ENCODE peak calls at places on chromosomes 7 and 10, in five cellular contexts. Q is Peyer's patch, L is HepG2, U is astrocyte of the spinal cord, B is fibroblast of mammary gland. D is an unnamed sample.

GRCh38 chr10:106310596-106310995 is 853.9 kb downstream of the SORCS1 start:
- DNase-seq in U (no peak), B (no peak), L (no peak), Q (no peak), D (no peak)

GRCh38 chr10:37975407-37975991 is 948 bp downstream of the ZNF25 start:
- DNase-seq in B (peak), U (peak), L (no peak), Q (no peak), D (no peak)

GRCh38 chr7:50614721-50615518 is 49.7 kb upstream of the DDC start:
- DNase-seq in L (peak), Q (no peak), B (peak), U (no peak), D (no peak)

GRCh38 chr10:23643396-23643795 is 204.5 kb downstream of the OTUD1 start:
- DNase-seq in L (no peak), U (no peak), Q (no peak), B (peak), D (no peak)

GRCh38 chr7:148882668-148883232 is 1.3 kb downstream of the EZH2 start:
- DNase-seq in Q (no peak), B (peak), U (peak), L (no peak), D (peak)

GRCh38 chr7:90212149-90212495 is 582 bp downstream of the STEAP2 start:
- DNase-seq in Q (no peak), B (no peak), U (peak), L (no peak), D (no peak)

GRCh38 chr10:25016349-25017246 is at the start of gene THNSL1:
- DNase-seq in L (peak), B (peak), U (peak), Q (peak), D (peak)

GRCh38 chr7:99030145-99030856 is 113.6 kb downstream of the SMURF1 start:
- DNase-seq in Q (no peak), B (no peak), L (no peak), U (no peak), D (peak)

GRCh38 chr7:36623247-36623646 is 101.0 kb downstream of the AOAH start:
- DNase-seq in U (no peak), Q (no peak), B (no peak), L (no peak), D (no peak)

GRCh38 chr10:1068362-1069361 is 12.5 kb downstream of the WDR37 start:
- DNase-seq in B (no peak), U (no peak), L (no peak), Q (no peak), D (no peak)

GRCh38 chr7:1761097-1761496 is 91.0 kb downstream of the ELFN1 start:
- DNase-seq in L (no peak), Q (no peak), U (no peak), B (no peak), D (no peak)

GRCh38 chr7:1758417-1758858 is 88.4 kb downstream of the ELFN1 start:
- DNase-seq in B (peak), L (peak), Q (no peak), U (no peak), D (peak)

GRCh38 chr7:1757601-1758000 is 87.5 kb downstream of the ELFN1 start:
- DNase-seq in L (no peak), Q (no peak), B (no peak), U (no peak), D (no peak)

GRCh38 chr7:1755783-1756626 is 85.9 kb downstream of the ELFN1 start:
- DNase-seq in L (no peak), B (no peak), U (no peak), Q (no peak), D (no peak)

GRCh38 chr7:1758859-1759521 is 88.9 kb downstream of the ELFN1 start:
- DNase-seq in L (no peak), B (no peak), Q (no peak), U (no peak), D (no peak)
- TF ChIP-seq CTCF in L (no peak), B (no peak), Q (no peak), U (no peak), D (no peak)

DNA sequence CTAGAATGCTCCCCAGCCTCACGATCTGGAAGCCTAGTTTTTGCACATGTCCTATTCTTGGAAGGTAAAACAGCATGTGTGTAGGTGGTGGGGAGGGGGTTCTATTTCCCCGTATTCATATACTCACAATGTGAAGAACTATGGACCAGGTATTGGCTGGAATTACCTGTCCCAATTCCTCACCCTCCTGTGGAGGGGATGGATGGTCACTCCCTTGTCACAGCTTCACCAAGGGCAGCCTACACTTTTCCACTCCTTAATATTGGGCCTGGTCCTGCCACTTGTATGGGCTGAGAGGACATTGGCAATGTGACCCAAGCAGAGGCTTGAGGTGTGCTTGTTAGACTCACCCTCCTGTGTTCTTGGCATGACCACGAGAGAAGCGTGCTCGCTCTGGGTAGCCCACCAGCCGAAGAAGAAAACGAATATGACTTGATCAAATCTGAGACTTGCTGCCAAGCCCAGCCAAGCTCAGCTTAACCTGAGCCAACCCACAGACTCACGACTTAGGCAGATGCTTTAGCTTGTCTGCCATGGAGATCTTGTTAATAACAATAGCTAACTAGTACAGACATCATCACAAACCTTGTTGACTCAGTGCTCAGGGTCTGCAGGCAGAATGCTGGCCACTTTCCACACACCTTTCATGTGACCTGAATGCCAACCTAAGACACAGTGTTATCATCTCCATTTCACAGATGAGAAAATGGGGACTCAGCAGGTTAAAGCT is 17.2 kb downstream of the ZNF488 start:
- DNase-seq in Q (no peak), U (no peak), B (no peak), L (no peak), D (no peak)
- H3K4me3 ChIP-seq in Q (no peak), U (no peak), B (no peak), L (no peak), D (no peak)

DNA sequence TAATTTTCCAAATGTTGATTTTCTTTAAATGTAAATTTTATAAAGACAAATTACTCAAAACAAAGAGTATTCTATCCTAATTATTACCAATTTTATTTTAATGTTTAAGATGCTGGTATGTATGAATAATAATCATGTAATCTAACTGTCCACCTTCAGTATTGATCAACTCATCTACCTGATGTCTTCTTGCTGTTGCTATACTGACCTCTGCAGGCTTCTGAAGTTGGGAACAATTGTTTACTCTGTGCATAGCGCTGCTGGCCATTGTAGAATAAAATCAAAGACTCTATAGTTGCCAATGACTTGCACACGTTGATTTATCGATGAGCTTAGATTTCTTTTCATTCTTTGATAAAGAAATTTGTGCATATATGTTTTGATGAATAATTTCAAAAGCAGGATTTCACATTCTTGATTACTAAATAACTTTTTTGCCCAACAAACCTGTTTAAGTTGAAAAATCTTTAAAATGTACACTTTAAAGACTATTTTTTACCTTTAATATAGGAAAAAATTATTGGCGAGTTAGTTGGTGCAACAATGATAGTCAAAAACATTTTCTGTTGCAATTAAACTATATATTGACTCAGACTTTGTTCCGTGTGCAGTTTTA is 282.3 kb downstream of the TFEC start:
- DNase-seq in B (peak), Q (no peak), L (peak), U (peak), D (peak)
- TF ChIP-seq CTCF in B (peak), Q (no peak), L (peak), U (peak), D (peak)

GRCh38 chr7:110210941-110211608 is 879.9 kb upstream of the LRRN3 start:
- DNase-seq in Q (no peak), U (no peak), L (no peak), B (no peak), D (no peak)

GRCh38 chr7:110204527-110204926 is 886.4 kb upstream of the LRRN3 start:
- DNase-seq in L (no peak), U (no peak), Q (no peak), B (no peak), D (no peak)

DNA sequence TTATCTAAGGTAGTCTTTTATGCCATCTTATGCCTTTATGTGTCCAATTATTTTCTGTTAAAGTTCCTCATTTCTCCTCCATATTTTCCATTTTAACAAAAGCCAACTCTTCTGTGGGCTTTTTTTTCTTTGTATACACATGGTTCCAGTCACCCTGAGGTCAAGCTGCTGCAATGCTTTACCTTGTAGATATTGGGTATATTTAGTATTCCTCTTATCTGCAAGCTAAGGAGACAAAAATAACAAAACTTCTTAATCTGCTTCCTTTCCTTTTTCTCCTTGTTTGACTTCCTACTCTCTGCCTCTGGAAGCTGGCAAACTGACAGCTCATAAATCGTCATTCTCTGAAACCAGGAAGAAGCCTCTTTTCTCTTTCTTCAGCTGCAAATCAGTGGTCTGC is 885.0 kb upstream of the LRRN3 start:
- DNase-seq in L (no peak), Q (no peak), B (no peak), U (no peak), D (no peak)
- H3K4me3 ChIP-seq in L (no peak), Q (no peak), B (no peak), U (no peak), D (no peak)